ENCODE peak calls at places on chromosomes 13 and 19, in four cellular contexts. S, A, G and L are unnamed samples.

GRCh38 chr19:2477141-2477710 is 1.3 kb downstream of the GADD45B start:
- DNase-seq in S (no peak), A (peak), G (no peak), L (no peak)

GRCh38 chr19:18832331-18833140 is 777 bp downstream of the UPF1 start:
- DNase-seq in S (no peak), A (peak), G (no peak), L (no peak)

GRCh38 chr19:17311455-17312248 is 2.3 kb downstream of the DDA1 start:
- DNase-seq in A (no peak), G (no peak), S (no peak), L (no peak)

GRCh38 chr19:44905437-44906160 is at the start of gene APOE:
- DNase-seq in G (no peak), S (no peak), A (no peak), L (no peak)

GRCh38 chr13:114128624-114129522 is 3.5 kb downstream of the RASA3 start:
- DNase-seq in A (peak), S (peak), G (peak), L (no peak)

GRCh38 chr13:22173605-22174004 is 502.7 kb downstream of the FGF9 start:
- DNase-seq in A (no peak), G (no peak), S (no peak), L (no peak)

GRCh38 chr13:112931028-112931934 is 37.7 kb upstream of the MCF2L start:
- DNase-seq in S (no peak), A (no peak), G (no peak), L (no peak)

GRCh38 chr19:13033819-13034611 is 38.7 kb downstream of the NFIX start:
- DNase-seq in G (no peak), A (peak), S (no peak), L (no peak)

GRCh38 chr13:110444226-110444653 is 117.3 kb downstream of the RAB20 start:
- DNase-seq in S (no peak), A (no peak), G (no peak), L (no peak)

GRCh38 chr13:76380436-76381065 is 505.7 kb downstream of the KCTD12 start:
- DNase-seq in A (no peak), S (no peak), G (no peak), L (no peak)

GRCh38 chr13:110471833-110472162 is 89.7 kb downstream of the RAB20 start:
- DNase-seq in G (no peak), A (peak), S (no peak), L (no peak)